ENCODE peak calls at places on chromosomes 4 and X, in six cellular contexts. One of them, this sample, is unnamed.
A peak's percentile ranks its signal among the peaks of the same experiment; 100 is the strongest.

GRCh38 chr4:137651128-137651527 is 118.8 kb upstream of the PCDH18 start:
- DNase-seq in naive thymus-derived CD4-positive, alpha-beta T cell: no peak
- DNase-seq in caudate nucleus: no peak
- DNase-seq in cardiac muscle cell: no peak
- DNase-seq in left ventricle myocardium inferior: no peak
- DNase-seq in tibial artery: no peak
- DNase-seq in this sample: no peak

GRCh38 chr4:114378306-114378903 is 220.2 kb upstream of the UGT8 start:
- DNase-seq in left ventricle myocardium inferior: no peak
- DNase-seq in tibial artery: no peak
- DNase-seq in naive thymus-derived CD4-positive, alpha-beta T cell: no peak
- DNase-seq in cardiac muscle cell: no peak
- DNase-seq in caudate nucleus: no peak
- DNase-seq in this sample: no peak

GRCh38 chrX:153307546-153308175 is 13.9 kb downstream of the PNMA6F start:
- DNase-seq in left ventricle myocardium inferior: no peak
- DNase-seq in caudate nucleus: no peak
- DNase-seq in cardiac muscle cell: no peak
- DNase-seq in tibial artery: no peak
- DNase-seq in naive thymus-derived CD4-positive, alpha-beta T cell: no peak
- DNase-seq in this sample: no peak

GRCh38 chr4:17812801-17813200 is 2.0 kb downstream of the NCAPG start:
- DNase-seq in left ventricle myocardium inferior: no peak
- DNase-seq in naive thymus-derived CD4-positive, alpha-beta T cell: no peak
- DNase-seq in tibial artery: no peak
- DNase-seq in caudate nucleus: no peak
- DNase-seq in cardiac muscle cell: no peak
- DNase-seq in this sample: no peak

GRCh38 chr4:165493359-165493758 is 114.6 kb downstream of the CPE start:
- DNase-seq in cardiac muscle cell: peak; percentile 79
- DNase-seq in naive thymus-derived CD4-positive, alpha-beta T cell: peak; percentile 65
- DNase-seq in caudate nucleus: peak; percentile 50
- DNase-seq in left ventricle myocardium inferior: peak; percentile 62
- DNase-seq in tibial artery: no peak
- DNase-seq in this sample: peak; percentile 74

GRCh38 chrX:140815868-140816267 is 106.3 kb downstream of the LINC00632 start:
- DNase-seq in naive thymus-derived CD4-positive, alpha-beta T cell: no peak
- DNase-seq in cardiac muscle cell: no peak
- DNase-seq in tibial artery: no peak
- DNase-seq in left ventricle myocardium inferior: no peak
- DNase-seq in caudate nucleus: no peak
- DNase-seq in this sample: no peak

GRCh38 chrX:21905209-21905735 is 35.2 kb upstream of the SMS start:
- DNase-seq in naive thymus-derived CD4-positive, alpha-beta T cell: no peak
- DNase-seq in caudate nucleus: no peak
- DNase-seq in cardiac muscle cell: no peak
- DNase-seq in left ventricle myocardium inferior: no peak
- DNase-seq in tibial artery: no peak
- DNase-seq in this sample: no peak

GRCh38 chr4:25925486-25926201 is 11.6 kb downstream of the SMIM20 start:
- DNase-seq in cardiac muscle cell: peak; percentile 41
- DNase-seq in left ventricle myocardium inferior: peak; percentile 33
- DNase-seq in caudate nucleus: peak; percentile 23
- DNase-seq in tibial artery: no peak
- DNase-seq in naive thymus-derived CD4-positive, alpha-beta T cell: no peak
- DNase-seq in this sample: peak; percentile 38

GRCh38 chr4:175419120-175419774 is 392.8 kb downstream of the GPM6A start:
- DNase-seq in left ventricle myocardium inferior: no peak
- DNase-seq in tibial artery: no peak
- DNase-seq in caudate nucleus: no peak
- DNase-seq in cardiac muscle cell: no peak
- DNase-seq in naive thymus-derived CD4-positive, alpha-beta T cell: no peak
- DNase-seq in this sample: no peak

GRCh38 chr4:83855044-83855443 is 319.1 kb downstream of the GPAT3 start:
- DNase-seq in tibial artery: no peak
- DNase-seq in caudate nucleus: no peak
- DNase-seq in cardiac muscle cell: no peak
- DNase-seq in naive thymus-derived CD4-positive, alpha-beta T cell: no peak
- DNase-seq in left ventricle myocardium inferior: no peak
- DNase-seq in this sample: no peak

GRCh38 chr4:957581-958313 is 15.6 kb downstream of the DGKQ start:
- DNase-seq in caudate nucleus: no peak
- DNase-seq in tibial artery: peak; percentile 61
- DNase-seq in left ventricle myocardium inferior: no peak
- DNase-seq in naive thymus-derived CD4-positive, alpha-beta T cell: no peak
- DNase-seq in cardiac muscle cell: no peak
- DNase-seq in this sample: peak; percentile 7

GRCh38 chr4:47639531-47639930 is 154.5 kb downstream of the ATP10D start:
- DNase-seq in tibial artery: no peak
- DNase-seq in naive thymus-derived CD4-positive, alpha-beta T cell: no peak
- DNase-seq in left ventricle myocardium inferior: no peak
- DNase-seq in cardiac muscle cell: no peak
- DNase-seq in caudate nucleus: no peak
- DNase-seq in this sample: no peak

GRCh38 chr4:158133551-158133950 is 39.3 kb downstream of the GASK1B start:
- DNase-seq in left ventricle myocardium inferior: no peak
- DNase-seq in caudate nucleus: no peak
- DNase-seq in cardiac muscle cell: no peak
- DNase-seq in tibial artery: no peak
- DNase-seq in naive thymus-derived CD4-positive, alpha-beta T cell: no peak
- DNase-seq in this sample: no peak

GRCh38 chr4:825969-826330 is at the start of gene CPLX1:
- DNase-seq in left ventricle myocardium inferior: no peak
- DNase-seq in cardiac muscle cell: peak; percentile 72
- DNase-seq in caudate nucleus: no peak
- DNase-seq in tibial artery: no peak
- DNase-seq in naive thymus-derived CD4-positive, alpha-beta T cell: peak; percentile 35
- DNase-seq in this sample: peak; percentile 33

GRCh38 chrX:153878285-153878779 is 7.6 kb downstream of the L1CAM start:
- DNase-seq in naive thymus-derived CD4-positive, alpha-beta T cell: no peak
- DNase-seq in tibial artery: no peak
- DNase-seq in cardiac muscle cell: no peak
- DNase-seq in left ventricle myocardium inferior: no peak
- DNase-seq in caudate nucleus: no peak
- DNase-seq in this sample: no peak

GRCh38 chr4:60805500-60806313 is 394.4 kb upstream of the ADGRL3 start:
- DNase-seq in cardiac muscle cell: peak; percentile 51
- DNase-seq in naive thymus-derived CD4-positive, alpha-beta T cell: no peak
- DNase-seq in caudate nucleus: no peak
- DNase-seq in tibial artery: no peak
- DNase-seq in left ventricle myocardium inferior: no peak
- DNase-seq in this sample: no peak

GRCh38 chr4:52856802-52857201 is 5.3 kb upstream of the RASL11B start:
- DNase-seq in tibial artery: no peak
- DNase-seq in naive thymus-derived CD4-positive, alpha-beta T cell: no peak
- DNase-seq in left ventricle myocardium inferior: no peak
- DNase-seq in caudate nucleus: no peak
- DNase-seq in cardiac muscle cell: no peak
- DNase-seq in this sample: no peak

GRCh38 chr4:67549123-67549522 is 3.8 kb upstream of the CENPC start:
- DNase-seq in tibial artery: no peak
- DNase-seq in left ventricle myocardium inferior: no peak
- DNase-seq in cardiac muscle cell: no peak
- DNase-seq in naive thymus-derived CD4-positive, alpha-beta T cell: no peak
- DNase-seq in caudate nucleus: no peak
- DNase-seq in this sample: no peak

GRCh38 chrX:50747471-50747900 is 66.5 kb downstream of the SHROOM4 start:
- DNase-seq in tibial artery: no peak
- DNase-seq in left ventricle myocardium inferior: no peak
- DNase-seq in naive thymus-derived CD4-positive, alpha-beta T cell: no peak
- DNase-seq in caudate nucleus: no peak
- DNase-seq in cardiac muscle cell: peak; percentile 21
- DNase-seq in this sample: no peak

GRCh38 chr4:25563071-25563564 is 92.5 kb upstream of the SLC34A2 start:
- DNase-seq in left ventricle myocardium inferior: no peak
- DNase-seq in tibial artery: no peak
- DNase-seq in naive thymus-derived CD4-positive, alpha-beta T cell: no peak
- DNase-seq in cardiac muscle cell: no peak
- DNase-seq in caudate nucleus: no peak
- DNase-seq in this sample: no peak

GRCh38 chr4:10629394-10629793 is 55.2 kb downstream of the CLNK start:
- DNase-seq in cardiac muscle cell: no peak
- DNase-seq in caudate nucleus: no peak
- DNase-seq in tibial artery: no peak
- DNase-seq in left ventricle myocardium inferior: no peak
- DNase-seq in naive thymus-derived CD4-positive, alpha-beta T cell: no peak
- DNase-seq in this sample: no peak

GRCh38 chr4:48169636-48170035 is 35.6 kb upstream of the TXK start:
- DNase-seq in caudate nucleus: no peak
- DNase-seq in left ventricle myocardium inferior: no peak
- DNase-seq in naive thymus-derived CD4-positive, alpha-beta T cell: no peak
- DNase-seq in tibial artery: no peak
- DNase-seq in cardiac muscle cell: no peak
- DNase-seq in this sample: no peak

GRCh38 chr4:136558940-136559494 is 973.3 kb downstream of the PCDH18 start:
- DNase-seq in naive thymus-derived CD4-positive, alpha-beta T cell: no peak
- DNase-seq in left ventricle myocardium inferior: no peak
- DNase-seq in caudate nucleus: no peak
- DNase-seq in cardiac muscle cell: no peak
- DNase-seq in tibial artery: no peak
- DNase-seq in this sample: no peak

GRCh38 chr4:147590249-147590920 is 26.8 kb upstream of the TMEM184C start:
- DNase-seq in naive thymus-derived CD4-positive, alpha-beta T cell: no peak
- DNase-seq in left ventricle myocardium inferior: peak; percentile 33
- DNase-seq in cardiac muscle cell: peak; percentile 75
- DNase-seq in tibial artery: no peak
- DNase-seq in caudate nucleus: peak; percentile 31
- DNase-seq in this sample: peak; percentile 45

GRCh38 chrX:70022608-70023007 is 27.1 kb downstream of the AWAT2 start:
- DNase-seq in tibial artery: no peak
- DNase-seq in caudate nucleus: no peak
- DNase-seq in cardiac muscle cell: no peak
- DNase-seq in naive thymus-derived CD4-positive, alpha-beta T cell: no peak
- DNase-seq in left ventricle myocardium inferior: no peak
- DNase-seq in this sample: no peak

GRCh38 chr4:6494431-6495295 is 22.2 kb upstream of the PPP2R2C start:
- DNase-seq in caudate nucleus: no peak
- DNase-seq in cardiac muscle cell: no peak
- DNase-seq in left ventricle myocardium inferior: no peak
- DNase-seq in tibial artery: no peak
- DNase-seq in naive thymus-derived CD4-positive, alpha-beta T cell: no peak
- DNase-seq in this sample: no peak
- H3K27ac ChIP-seq in caudate nucleus: peak overlapping the region; percentile 89
- H3K27ac ChIP-seq in cardiac muscle cell: no peak overlapping the region
- H3K27ac ChIP-seq in left ventricle myocardium inferior: no peak overlapping the region
- H3K27ac ChIP-seq in tibial artery: no peak overlapping the region
- H3K27ac ChIP-seq in naive thymus-derived CD4-positive, alpha-beta T cell: no peak overlapping the region
- H3K27ac ChIP-seq in this sample: no peak overlapping the region

GRCh38 chr4:54228064-54228527 is 997 bp upstream of the PDGFRA start:
- DNase-seq in left ventricle myocardium inferior: peak; percentile 80
- DNase-seq in naive thymus-derived CD4-positive, alpha-beta T cell: peak; percentile 40
- DNase-seq in tibial artery: peak; percentile 88
- DNase-seq in cardiac muscle cell: peak; percentile 92
- DNase-seq in caudate nucleus: peak; percentile 46
- DNase-seq in this sample: peak; percentile 59

GRCh38 chr4:54230479-54231418 is 1.7 kb downstream of the PDGFRA start:
- DNase-seq in naive thymus-derived CD4-positive, alpha-beta T cell: no peak
- DNase-seq in left ventricle myocardium inferior: peak; percentile 54
- DNase-seq in tibial artery: peak; percentile 86
- DNase-seq in cardiac muscle cell: peak; percentile 49
- DNase-seq in caudate nucleus: no peak
- DNase-seq in this sample: no peak

GRCh38 chr4:54229631-54230478 is 762 bp downstream of the PDGFRA start:
- DNase-seq in caudate nucleus: no peak
- DNase-seq in left ventricle myocardium inferior: no peak
- DNase-seq in cardiac muscle cell: peak; percentile 65
- DNase-seq in tibial artery: peak; percentile 72
- DNase-seq in naive thymus-derived CD4-positive, alpha-beta T cell: no peak
- DNase-seq in this sample: no peak

GRCh38 chr4:54227261-54228063 is 1.6 kb upstream of the PDGFRA start:
- DNase-seq in naive thymus-derived CD4-positive, alpha-beta T cell: no peak
- DNase-seq in caudate nucleus: no peak
- DNase-seq in cardiac muscle cell: peak; percentile 74
- DNase-seq in left ventricle myocardium inferior: no peak
- DNase-seq in tibial artery: peak; percentile 71
- DNase-seq in this sample: no peak

GRCh38 chr4:54228563-54229501 is at the start of gene PDGFRA:
- DNase-seq in tibial artery: peak; percentile 87
- DNase-seq in naive thymus-derived CD4-positive, alpha-beta T cell: no peak
- DNase-seq in caudate nucleus: no peak
- DNase-seq in cardiac muscle cell: peak; percentile 81
- DNase-seq in left ventricle myocardium inferior: peak; percentile 66
- DNase-seq in this sample: no peak
- H3K27ac ChIP-seq in tibial artery: peak within 1 kb of the TSS; percentile 82
- H3K27ac ChIP-seq in naive thymus-derived CD4-positive, alpha-beta T cell: no peak within 1 kb of the TSS
- H3K27ac ChIP-seq in caudate nucleus: no peak within 1 kb of the TSS
- H3K27ac ChIP-seq in cardiac muscle cell: peak within 1 kb of the TSS; percentile 86
- H3K27ac ChIP-seq in left ventricle myocardium inferior: peak within 1 kb of the TSS; percentile 76
- H3K27ac ChIP-seq in this sample: peak within 1 kb of the TSS; percentile 26

DNA sequence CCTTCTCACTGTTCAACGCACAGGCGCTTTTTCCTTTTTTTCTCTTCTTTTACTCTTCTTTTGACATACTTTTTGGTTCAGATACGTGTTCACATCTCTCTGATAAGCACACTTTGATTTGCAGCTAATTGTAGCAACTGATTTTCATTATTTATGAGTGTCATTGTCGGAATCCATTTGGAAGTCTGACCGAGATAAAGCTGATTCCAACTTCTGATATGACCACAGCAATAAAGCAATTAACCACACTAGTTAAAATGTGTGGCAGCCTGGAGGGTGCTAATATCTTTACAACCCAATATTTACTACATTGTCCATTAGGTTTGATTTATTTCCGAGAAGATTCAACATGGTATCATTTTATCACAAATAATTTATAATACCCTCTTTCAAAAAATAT is 101.8 kb downstream of the TENM3 start:
- DNase-seq in naive thymus-derived CD4-positive, alpha-beta T cell: no peak
- DNase-seq in left ventricle myocardium inferior: no peak
- DNase-seq in cardiac muscle cell: no peak
- DNase-seq in caudate nucleus: no peak
- DNase-seq in tibial artery: no peak
- DNase-seq in this sample: no peak
- H3K27ac ChIP-seq in naive thymus-derived CD4-positive, alpha-beta T cell: no peak overlapping the region
- H3K27ac ChIP-seq in left ventricle myocardium inferior: no peak overlapping the region
- H3K27ac ChIP-seq in cardiac muscle cell: no peak overlapping the region
- H3K27ac ChIP-seq in caudate nucleus: no peak overlapping the region
- H3K27ac ChIP-seq in tibial artery: no peak overlapping the region
- H3K27ac ChIP-seq in this sample: no peak overlapping the region

DNA sequence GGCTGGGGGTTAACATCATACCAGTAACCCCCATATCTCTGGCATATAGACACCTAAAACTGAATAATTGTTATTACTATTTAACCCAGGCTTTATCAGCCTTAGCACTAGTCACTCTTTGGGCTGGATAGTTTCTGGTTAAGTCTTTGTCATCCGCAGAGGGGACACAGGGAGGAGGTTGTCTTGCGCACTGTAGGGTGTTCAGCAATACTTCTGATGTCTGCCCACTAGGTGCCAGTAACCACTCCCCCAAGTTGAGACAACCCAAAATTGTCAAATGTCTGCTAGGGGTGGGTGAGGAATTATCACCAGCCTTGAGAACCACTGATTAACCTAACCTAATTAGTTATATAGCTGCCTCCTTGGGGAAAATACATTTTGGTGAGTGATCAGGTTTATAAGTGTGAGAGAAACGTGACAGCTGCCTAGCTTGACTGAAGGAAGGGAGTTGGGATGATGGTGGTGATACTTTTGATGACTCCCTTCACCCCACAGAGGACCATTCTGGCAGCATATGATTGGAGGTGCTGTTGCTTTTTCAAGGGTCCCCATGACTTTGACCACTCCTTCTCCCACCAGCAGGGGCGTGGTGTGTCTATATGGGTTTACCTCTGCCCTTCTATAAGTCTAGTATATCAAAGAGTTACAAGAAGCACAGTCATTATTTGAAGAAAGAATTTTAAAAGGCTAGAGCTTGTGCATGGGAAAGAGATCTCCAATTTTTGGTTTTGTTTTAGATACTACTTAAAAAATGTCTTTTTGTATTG is 140.9 kb downstream of the STIM2 start:
- DNase-seq in naive thymus-derived CD4-positive, alpha-beta T cell: no peak
- DNase-seq in cardiac muscle cell: no peak
- DNase-seq in left ventricle myocardium inferior: no peak
- DNase-seq in tibial artery: no peak
- DNase-seq in caudate nucleus: no peak
- DNase-seq in this sample: no peak
- H3K27ac ChIP-seq in naive thymus-derived CD4-positive, alpha-beta T cell: no peak overlapping the region
- H3K27ac ChIP-seq in cardiac muscle cell: no peak overlapping the region
- H3K27ac ChIP-seq in left ventricle myocardium inferior: no peak overlapping the region
- H3K27ac ChIP-seq in tibial artery: no peak overlapping the region
- H3K27ac ChIP-seq in caudate nucleus: no peak overlapping the region
- H3K27ac ChIP-seq in this sample: no peak overlapping the region